ENCODE peak calls at places on chromosomes 16 and 17, in seven cellular contexts. I, U, K, R, S, C and Z are unnamed samples.

GRCh38 chr17:9937164-9937835 is 32.2 kb upstream of the RCVRN start:
- DNase-seq in I (peak), U (peak), K (no peak), R (no peak), S (peak), C (no peak), Z (no peak)

GRCh38 chr17:28777178-28777577 is 33.4 kb downstream of the TRAF4 start:
- DNase-seq in I (no peak), U (no peak), K (no peak), R (no peak), S (no peak), C (no peak), Z (no peak)

GRCh38 chr17:81703747-81704654 is 834 bp downstream of the MRPL12 start:
- DNase-seq in I (no peak), U (no peak), K (no peak), R (no peak), S (no peak), C (no peak), Z (no peak)

GRCh38 chr16:67296422-67296821 is 17.1 kb downstream of the PLEKHG4 start:
- DNase-seq in I (no peak), U (no peak), K (no peak), R (no peak), S (no peak), C (no peak), Z (no peak)

GRCh38 chr17:69434164-69434579 is 19.7 kb downstream of the MAP2K6 start:
- DNase-seq in I (no peak), U (no peak), K (peak), R (no peak), S (no peak), C (no peak), Z (no peak)

GRCh38 chr17:66407864-66408263 is 105.5 kb downstream of the PRKCA start:
- DNase-seq in I (no peak), U (no peak), K (no peak), R (no peak), S (no peak), C (no peak), Z (no peak)

GRCh38 chr17:79917902-79918484 is 78.8 kb upstream of the CBX4 start:
- DNase-seq in I (no peak), U (no peak), K (no peak), R (no peak), S (peak), C (no peak), Z (no peak)

GRCh38 chr17:13518271-13519000 is 83.3 kb downstream of the HS3ST3A1 start:
- DNase-seq in I (no peak), U (no peak), K (no peak), R (no peak), S (no peak), C (no peak), Z (no peak)

GRCh38 chr16:66469932-66470546 is 42.9 kb downstream of the BEAN1 start:
- DNase-seq in I (peak), U (no peak), K (no peak), R (no peak), S (no peak), C (no peak), Z (no peak)

GRCh38 chr17:45436625-45437460 is 4.2 kb upstream of the ARHGAP27 start:
- DNase-seq in I (no peak), U (no peak), K (no peak), R (no peak), S (no peak), C (no peak), Z (no peak)

GRCh38 chr17:81666342-81667191 is at the start of the genes CCDC137 and OXLD1:
- DNase-seq in I (peak), U (peak), K (peak), R (peak), S (peak), C (peak), Z (peak)

GRCh38 chr17:74759243-74759801 is 10.9 kb downstream of the NHERF1 start:
- DNase-seq in I (no peak), U (no peak), K (no peak), R (no peak), S (no peak), C (no peak), Z (peak)

GRCh38 chr16:81729451-81729850 is 49.6 kb upstream of the PLCG2 start:
- DNase-seq in I (no peak), U (no peak), K (no peak), R (no peak), S (no peak), C (peak), Z (no peak)

GRCh38 chr17:61451538-61452300 is 503 bp upstream of the TBX4 start:
- DNase-seq in I (no peak), U (no peak), K (no peak), R (no peak), S (no peak), C (no peak), Z (no peak)

GRCh38 chr16:55487048-55487803 is 8.2 kb downstream of the MMP2 start:
- DNase-seq in I (peak), U (no peak), K (peak), R (no peak), S (peak), C (no peak), Z (no peak)

GRCh38 chr17:12973496-12974318 is 44.1 kb downstream of the ELAC2 start:
- DNase-seq in I (no peak), U (no peak), K (no peak), R (no peak), S (no peak), C (no peak), Z (no peak)

GRCh38 chr17:41578971-41579370 is 7.1 kb upstream of the KRT9 start:
- DNase-seq in I (no peak), U (no peak), K (no peak), R (no peak), S (no peak), C (no peak), Z (no peak)

GRCh38 chr17:1764274-1764673 is 2.4 kb downstream of the SERPINF1 start:
- DNase-seq in I (peak), U (peak), K (peak), R (no peak), S (peak), C (no peak), Z (no peak)

GRCh38 chr17:77418609-77419008 is 277.8 kb downstream of the SEC14L1 start:
- DNase-seq in I (no peak), U (no peak), K (no peak), R (no peak), S (no peak), C (no peak), Z (no peak)

GRCh38 chr16:4538067-4538385 is 547 bp downstream of the CDIP1 start:
- DNase-seq in I (no peak), U (no peak), K (no peak), R (no peak), S (no peak), C (no peak), Z (no peak)
- TF ChIP-seq POLR2A in I (no peak), U (no peak), K (no peak), R (no peak), S (no peak), C (no peak), Z (no peak)

GRCh38 chr17:42783778-42784138 is 3.3 kb downstream of the WNK4 start:
- DNase-seq in I (no peak), U (no peak), K (no peak), R (no peak), S (no peak), C (no peak), Z (no peak)
- TF ChIP-seq POLR2A in I (no peak), U (no peak), K (no peak), R (no peak), S (no peak), C (no peak), Z (no peak)

DNA sequence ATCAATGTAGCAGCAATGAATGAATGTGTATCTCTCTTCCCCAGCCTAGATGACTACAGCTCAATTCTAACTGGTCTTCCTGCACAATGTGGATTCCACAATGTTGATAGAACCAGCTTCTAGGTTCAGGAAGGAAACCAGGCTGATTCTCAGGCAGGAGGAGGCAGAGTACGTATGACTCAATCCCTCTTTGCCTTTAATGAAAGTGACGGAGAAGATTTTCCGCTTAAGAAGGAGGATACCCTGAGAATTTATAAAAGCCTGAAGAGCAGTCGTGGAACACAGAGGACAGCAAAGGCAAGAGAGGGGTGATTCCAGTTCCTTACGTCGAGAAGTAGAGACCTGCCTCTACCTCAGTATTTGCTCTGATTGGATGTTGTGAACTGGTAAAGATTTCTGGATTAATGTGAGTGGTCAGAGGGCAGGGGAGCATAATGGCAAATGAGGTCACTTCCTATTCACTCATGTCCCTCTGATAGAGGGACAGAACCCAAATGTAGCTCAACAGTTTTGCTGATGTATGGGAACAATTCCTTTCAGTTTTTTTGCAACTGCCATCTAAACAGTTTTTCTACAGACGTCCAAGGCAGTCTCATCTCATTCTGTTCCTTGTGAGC is 15.0 kb upstream of the SLC16A11 start:
- DNase-seq in I (no peak), U (no peak), K (no peak), R (no peak), S (no peak), C (no peak), Z (no peak)
- TF ChIP-seq POLR2A in I (no peak), U (no peak), K (no peak), R (no peak), S (no peak), C (no peak), Z (no peak)

DNA sequence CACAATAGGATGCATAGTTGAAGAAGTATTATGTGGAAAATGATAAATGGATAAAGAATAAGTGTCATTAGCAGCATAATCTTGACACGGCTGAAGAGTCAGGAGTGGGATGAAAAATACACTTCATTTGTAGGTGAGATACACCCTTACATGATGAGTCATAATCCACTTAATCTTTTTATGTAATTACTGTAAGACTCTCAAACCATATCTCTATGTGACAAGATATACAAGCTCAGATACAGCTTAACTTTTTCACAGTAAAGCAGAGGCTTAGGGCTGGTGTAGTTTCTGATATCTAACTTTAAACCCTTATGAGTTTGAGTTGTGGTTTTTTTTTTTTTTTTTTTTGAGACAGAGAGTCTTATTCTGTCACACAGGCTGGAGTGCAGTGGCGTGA is 101.2 kb downstream of the FTO start:
- DNase-seq in I (no peak), U (no peak), K (no peak), R (no peak), S (no peak), C (no peak), Z (no peak)
- TF ChIP-seq POLR2A in I (no peak), U (no peak), K (no peak), R (no peak), S (no peak), C (no peak), Z (no peak)

DNA sequence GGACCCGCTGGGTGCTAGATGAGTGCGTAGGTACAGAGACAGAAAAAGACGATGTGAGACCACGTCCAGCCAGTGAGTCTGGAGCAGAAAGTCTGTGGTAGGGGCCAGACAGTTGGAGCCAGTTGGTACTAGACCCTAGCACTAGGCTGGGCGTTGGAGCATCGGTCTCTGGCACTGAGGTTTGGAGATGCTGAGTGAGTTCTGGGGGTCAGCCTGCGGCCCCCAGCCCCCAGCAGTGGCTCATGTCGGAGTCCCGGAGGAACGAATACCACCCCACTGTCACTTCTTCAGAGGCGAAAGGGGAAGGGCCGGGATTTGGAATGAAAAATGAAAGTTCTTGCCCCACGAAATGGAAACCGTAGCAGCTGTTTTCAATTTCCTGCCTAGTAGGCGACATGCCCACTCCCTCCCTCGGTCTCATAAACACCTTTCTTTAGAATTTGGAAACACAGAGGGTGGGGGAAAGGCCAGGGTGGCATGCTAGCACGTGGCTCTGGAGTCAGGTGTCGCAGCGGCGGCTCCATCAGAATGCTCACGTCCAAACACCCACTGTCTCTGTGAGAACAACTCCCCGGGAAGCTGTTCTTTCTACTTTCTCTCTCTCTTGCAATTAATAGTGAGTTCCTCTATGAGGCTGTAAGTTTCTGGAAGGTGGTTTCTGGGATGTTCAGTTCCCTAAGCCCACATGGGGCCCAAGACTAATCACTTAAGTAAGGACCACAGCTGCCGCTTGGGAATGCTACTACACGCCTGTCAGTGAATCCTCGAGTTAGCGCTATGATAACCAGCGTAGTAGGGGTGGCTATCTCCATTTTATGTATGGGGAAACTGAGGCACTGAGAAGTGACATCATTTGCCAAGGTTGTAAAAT is 96.9 kb downstream of the IRF8 start:
- DNase-seq in I (no peak), U (no peak), K (no peak), R (no peak), S (no peak), C (no peak), Z (no peak)
- TF ChIP-seq POLR2A in I (no peak), U (no peak), K (no peak), R (no peak), S (no peak), C (no peak), Z (no peak)

GRCh38 chr16:86515780-86516617 is 5.7 kb downstream of the FOXF1 start:
- DNase-seq in I (no peak), U (no peak), K (no peak), R (no peak), S (no peak), C (no peak), Z (no peak)
- TF ChIP-seq POLR2A in I (no peak), U (no peak), K (no peak), R (no peak), S (no peak), C (no peak), Z (no peak)

DNA sequence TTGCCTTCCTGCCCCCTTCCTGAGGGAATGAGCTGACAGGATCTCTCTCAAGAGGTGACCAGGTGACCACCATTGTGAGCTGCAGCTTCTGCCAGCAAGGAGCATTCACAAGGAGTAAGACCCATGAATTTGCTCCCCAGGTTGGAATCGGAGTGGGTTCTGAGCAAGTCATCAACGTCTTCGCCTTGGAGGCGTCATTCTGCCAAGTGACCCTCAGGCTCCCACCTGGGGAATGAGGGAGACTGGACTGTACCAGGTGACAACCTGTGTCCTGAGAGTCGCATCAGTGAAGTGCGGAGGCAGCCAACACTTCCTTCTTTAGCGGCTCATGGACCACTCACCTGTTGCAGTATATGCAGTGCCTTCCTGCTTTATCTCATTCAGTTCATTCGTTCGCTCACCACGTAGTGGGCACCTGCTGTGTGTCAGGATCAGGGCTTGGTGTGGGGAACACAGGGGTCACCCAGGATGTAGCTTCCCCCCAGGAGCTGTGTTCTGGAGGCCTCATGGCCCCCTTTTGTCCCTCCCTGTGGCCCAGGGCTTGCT is 22.8 kb downstream of the WSCD1 start:
- DNase-seq in I (no peak), U (no peak), K (no peak), R (no peak), S (no peak), C (no peak), Z (no peak)
- TF ChIP-seq POLR2A in I (no peak), U (no peak), K (no peak), R (no peak), S (no peak), C (no peak), Z (no peak)

GRCh38 chr16:31458835-31459721 is at the start of gene ARMC5:
- DNase-seq in I (peak), U (peak), K (peak), R (peak), S (peak), C (peak), Z (peak)
- TF ChIP-seq POLR2A in I (peak), U (peak), K (peak), R (peak), S (peak), C (peak), Z (peak)